ENCODE peak calls at places on chromosomes 4 and X, in five cellular contexts. B, K, A, S and P are unnamed samples.

GRCh38 chr4:22237155-22237751 is 278.6 kb downstream of the ADGRA3 start:
- DNase-seq in B (peak; percentile 25), K (peak; percentile 2), A (peak; percentile 3), S (no peak), P (peak; percentile 72)

GRCh38 chr4:153362184-153362583 is 17.7 kb downstream of the MND1 start:
- DNase-seq in B (no peak), K (no peak), A (no peak), S (no peak), P (no peak)

GRCh38 chr4:108360857-108361820 is 192.4 kb upstream of the LEF1 start:
- DNase-seq in B (no peak), K (no peak), A (no peak), S (no peak), P (no peak)

GRCh38 chrX:45628041-45628440 is 427.4 kb upstream of the DIPK2B start:
- DNase-seq in B (no peak), K (no peak), A (no peak), S (no peak), P (no peak)

GRCh38 chr4:57424231-57424897 is 314.2 kb upstream of the IGFBP7 start:
- DNase-seq in B (no peak), K (peak; percentile 2), A (no peak), S (no peak), P (no peak)

GRCh38 chr4:173609158-173609557 is 79.1 kb upstream of the HAND2 start:
- DNase-seq in B (no peak), K (no peak), A (no peak), S (no peak), P (no peak)

GRCh38 chr4:181822005-181822375 is 421.2 kb upstream of the TENM3 start:
- DNase-seq in B (no peak), K (no peak), A (no peak), S (peak; percentile 3), P (no peak)

GRCh38 chr4:140243345-140243753 is 89.4 kb upstream of the MAML3 start:
- DNase-seq in B (peak; percentile 35), K (peak; percentile 69), A (no peak), S (peak; percentile 78), P (peak; percentile 88)

GRCh38 chr4:5824635-5825034 is 68.3 kb downstream of the CRMP1 start:
- DNase-seq in B (peak; percentile 10), K (peak; percentile 60), A (no peak), S (no peak), P (peak; percentile 17)

GRCh38 chr4:13328591-13328990 is 155.5 kb downstream of the RAB28 start:
- DNase-seq in B (no peak), K (no peak), A (no peak), S (no peak), P (no peak)